ENCODE peak calls at places on chromosomes 5 and 9, in seven cellular contexts. E, K, O, C, U, B and J are unnamed samples.

GRCh38 chr5:23742701-23743100 is 235.3 kb downstream of the PRDM9 start:
- DNase-seq in K (no peak), C (no peak), O (no peak), B (no peak), U (no peak), E (no peak), J (no peak)

GRCh38 chr9:123871781-123872180 is 58.1 kb downstream of the DENND1A start:
- DNase-seq in O (no peak), U (no peak), C (no peak), K (no peak), B (no peak), E (no peak), J (no peak)

GRCh38 chr5:77086611-77087483 is at the start of gene ZBED3:
- DNase-seq in B (peak; percentile 83), K (peak; percentile 77), O (peak; percentile 33), U (peak; percentile 90), E (peak; percentile 81), C (peak; percentile 61), J (peak; percentile 81)

GRCh38 chr5:75049581-75050274 is 2.6 kb downstream of the GCNT4 start:
- DNase-seq in E (peak; percentile 61), O (peak; percentile 15), U (peak; percentile 45), K (peak; percentile 30), C (peak; percentile 28), B (peak; percentile 77), J (peak; percentile 59)

GRCh38 chr5:178204205-178205009 is at the start of gene HNRNPAB:
- DNase-seq in K (peak; percentile 96), B (peak; percentile 97), U (peak; percentile 97), E (peak; percentile 97), O (peak; percentile 94), C (peak; percentile 95), J (peak; percentile 95)

GRCh38 chr5:58466939-58467338 is 7.1 kb upstream of the PLK2 start:
- DNase-seq in O (peak; percentile 47), E (no peak), U (no peak), K (no peak), C (no peak), B (peak; percentile 29), J (peak; percentile 12)

GRCh38 chr5:174425271-174425963 is 299.0 kb upstream of the MSX2 start:
- DNase-seq in C (no peak), O (no peak), B (no peak), U (no peak), E (peak; percentile 64), K (no peak), J (no peak)

GRCh38 chr9:136328011-136328621 is 777 bp downstream of the GPSM1 start:
- DNase-seq in U (no peak), B (no peak), O (no peak), K (no peak), E (no peak), C (no peak), J (peak; percentile 49)

GRCh38 chr9:27524236-27524635 is at the start of gene IFNK:
- DNase-seq in U (no peak), B (no peak), E (no peak), K (no peak), C (no peak), O (no peak), J (no peak)

GRCh38 chr9:18359335-18359734 is 114.6 kb upstream of the ADAMTSL1 start:
- DNase-seq in E (no peak), K (no peak), C (no peak), U (no peak), O (no peak), B (no peak), J (no peak)

GRCh38 chr9:23781111-23781510 is 44.9 kb downstream of the ELAVL2 start:
- DNase-seq in E (no peak), O (no peak), C (no peak), K (no peak), U (no peak), B (no peak), J (no peak)

DNA sequence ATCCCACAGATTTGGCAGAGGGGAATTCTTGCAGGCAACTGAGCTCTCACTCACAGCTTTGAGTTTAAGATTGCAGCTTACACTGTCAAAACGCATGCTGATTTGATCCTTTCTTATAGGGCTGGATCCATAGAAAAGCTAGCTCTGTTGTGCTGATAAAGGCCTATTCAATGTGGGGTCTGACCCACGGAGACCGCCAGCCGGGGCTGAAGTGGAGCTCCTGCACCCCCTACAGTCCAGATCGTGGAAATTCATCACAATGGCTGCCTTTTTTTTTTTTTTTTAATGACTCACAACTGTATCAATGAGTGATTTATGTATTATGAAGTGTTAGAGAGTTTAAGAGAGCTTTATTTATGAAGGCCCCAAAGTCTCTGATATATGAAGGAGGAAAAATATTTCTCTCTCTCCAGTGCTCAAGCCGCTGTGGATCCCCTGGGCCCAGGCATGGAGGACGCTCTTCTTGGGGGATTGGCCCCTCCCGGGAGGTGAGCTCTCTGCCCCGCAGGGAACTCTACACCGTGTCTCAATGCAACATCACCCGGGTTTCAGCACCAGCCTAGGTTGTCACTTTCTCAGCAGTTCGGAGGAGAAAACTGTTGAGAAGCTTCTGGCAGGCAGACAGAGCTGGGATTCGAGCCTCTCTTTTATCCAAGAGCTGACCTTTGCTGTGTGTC is 700.2 kb downstream of the IRX1 start:
- DNase-seq in O (no peak), C (no peak), U (no peak), K (no peak), E (no peak), B (no peak), J (no peak)
- TF ChIP-seq CTCF in O (no peak), C (peak; percentile 67), U (peak; percentile 66), K (no peak), E (peak; percentile 66), B (peak; percentile 14), J (peak; percentile 21)

DNA sequence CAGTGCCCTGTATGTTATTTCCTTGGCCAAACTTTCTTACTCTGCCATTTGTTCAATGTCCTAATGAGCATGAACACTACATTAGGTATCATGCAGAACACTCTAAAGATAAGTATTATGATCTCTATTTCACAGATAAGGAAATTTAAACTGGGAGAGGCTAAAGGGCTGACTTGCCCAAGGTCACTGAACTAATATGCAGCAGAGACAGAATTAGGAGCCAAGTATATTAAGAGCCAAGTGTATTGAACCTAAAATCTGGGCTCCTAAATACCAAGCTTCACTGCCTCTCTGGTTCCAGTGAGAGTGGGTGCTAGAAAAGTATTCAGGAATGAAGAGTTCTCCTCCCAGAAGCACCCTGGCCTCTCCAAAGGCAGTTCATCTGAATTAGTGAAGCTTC is 13.5 kb downstream of the NR4A3 start:
- DNase-seq in B (no peak), E (no peak), K (no peak), O (no peak), C (no peak), U (no peak), J (no peak)
- H3K27ac ChIP-seq in B (no peak overlapping the region), E (no peak overlapping the region), K (no peak overlapping the region), O (no peak overlapping the region), C (no peak overlapping the region), U (no peak overlapping the region), J (no peak overlapping the region)

GRCh38 chr5:82777106-82777505 is 300.1 kb downstream of the TMEM167A start:
- DNase-seq in B (no peak), K (no peak), C (no peak), O (no peak), U (no peak), E (no peak), J (no peak)

GRCh38 chr5:82772281-82772680 is 304.9 kb downstream of the TMEM167A start:
- DNase-seq in C (no peak), B (no peak), E (no peak), K (no peak), O (no peak), U (no peak), J (no peak)
- H3K4me3 ChIP-seq in C (no peak overlapping the region), B (no peak overlapping the region), E (no peak overlapping the region), K (no peak overlapping the region), O (no peak overlapping the region), U (no peak overlapping the region), J (no peak overlapping the region)

GRCh38 chr5:38738898-38739743 is 106.7 kb upstream of the OSMR start:
- DNase-seq in C (no peak), O (no peak), E (no peak), U (no peak), B (no peak), K (no peak), J (no peak)

GRCh38 chr5:38731461-38731860 is 114.4 kb upstream of the OSMR start:
- DNase-seq in C (no peak), O (no peak), U (no peak), K (no peak), E (no peak), B (no peak), J (no peak)

GRCh38 chr5:38736089-38736488 is 109.7 kb upstream of the OSMR start:
- DNase-seq in U (no peak), C (no peak), K (no peak), E (no peak), O (no peak), B (no peak), J (no peak)

GRCh38 chr5:38734353-38734752 is 111.5 kb upstream of the OSMR start:
- DNase-seq in K (no peak), U (no peak), O (no peak), C (no peak), E (no peak), B (no peak), J (no peak)
- TF ChIP-seq CTCF in K (no peak), U (no peak), O (no peak), C (no peak), E (no peak), B (no peak), J (no peak)

GRCh38 chr5:111734013-111734412 is 23.0 kb downstream of the NREP start:
- DNase-seq in C (no peak), U (no peak), K (no peak), O (no peak), E (no peak), B (no peak), J (peak; percentile 59)

GRCh38 chr5:111733571-111733970 is 23.4 kb downstream of the NREP start:
- DNase-seq in B (no peak), E (no peak), U (no peak), K (no peak), O (no peak), C (no peak), J (no peak)

GRCh38 chr5:111731638-111732037 is 25.4 kb downstream of the NREP start:
- DNase-seq in U (no peak), E (no peak), C (no peak), O (no peak), K (no peak), B (no peak), J (no peak)

GRCh38 chr5:111735829-111736228 is 21.2 kb downstream of the NREP start:
- DNase-seq in C (peak; percentile 39), B (peak; percentile 17), K (peak; percentile 52), O (no peak), U (no peak), E (no peak), J (peak; percentile 88)

GRCh38 chr5:111734597-111734996 is 22.4 kb downstream of the NREP start:
- DNase-seq in E (no peak), O (no peak), C (no peak), U (no peak), K (no peak), B (no peak), J (no peak)
- H3K27ac ChIP-seq in E (no peak overlapping the region), O (no peak overlapping the region), C (peak overlapping the region; percentile 25), U (no peak overlapping the region), K (no peak overlapping the region), B (no peak overlapping the region), J (no peak overlapping the region)

GRCh38 chr9:128916745-128917144 is 4.0 kb upstream of the PHYHD1 start:
- DNase-seq in B (no peak), U (no peak), K (no peak), O (no peak), E (no peak), C (no peak), J (no peak)
- H3K4me3 ChIP-seq in B (no peak overlapping the region), U (no peak overlapping the region), K (no peak overlapping the region), O (no peak overlapping the region), E (no peak overlapping the region), C (peak overlapping the region; percentile 29), J (no peak overlapping the region)

GRCh38 chr9:112334319-112334828 is 955 bp upstream of the PTBP3 start:
- DNase-seq in B (peak; percentile 20), E (no peak), U (peak; percentile 59), O (peak; percentile 52), K (no peak), C (no peak), J (no peak)
- TF ChIP-seq CTCF in B (no peak), E (no peak), U (peak; percentile 2), O (no peak), K (no peak), C (no peak), J (no peak)